ENCODE peak calls at places on chromosomes 4 and X, in six cellular contexts. S, C, B, Q, F and H are unnamed samples.

GRCh38 chrX:135985974-135986312 is 708 bp downstream of the SLC9A6 start:
- DNase-seq in Q (no peak), F (no peak), S (no peak), B (no peak), C (no peak), H (no peak)

GRCh38 chr4:85860066-85860465 is 385.1 kb downstream of the ARHGAP24 start:
- DNase-seq in F (no peak), S (no peak), B (no peak), C (peak), Q (no peak), H (no peak)

GRCh38 chr4:17497890-17498523 is 13.9 kb downstream of the QDPR start:
- DNase-seq in S (no peak), C (no peak), Q (no peak), F (no peak), B (no peak), H (no peak)

GRCh38 chrX:18951032-18951431 is 32.9 kb downstream of the PHKA2 start:
- DNase-seq in Q (no peak), C (no peak), B (no peak), F (no peak), S (no peak), H (no peak)

GRCh38 chrX:56794404-56794803 is 65.4 kb downstream of the NBDY start:
- DNase-seq in F (no peak), C (no peak), S (no peak), B (peak), Q (no peak), H (no peak)

GRCh38 chr4:141275834-141276233 is 55.1 kb downstream of the ZNF330 start:
- DNase-seq in F (no peak), Q (no peak), S (no peak), C (peak), B (no peak), H (peak)

GRCh38 chr4:173046144-173046543 is 122.5 kb upstream of the GALNT7 start:
- DNase-seq in F (no peak), Q (no peak), C (no peak), B (no peak), S (no peak), H (no peak)

GRCh38 chrX:80807606-80808159 is 2.0 kb downstream of the BRWD3 start:
- DNase-seq in Q (no peak), F (no peak), S (no peak), C (no peak), B (no peak), H (no peak)

GRCh38 chr4:122083971-122084370 is 68.2 kb upstream of the BLTP1 start:
- DNase-seq in Q (no peak), F (no peak), C (no peak), B (no peak), S (no peak), H (no peak)

GRCh38 chr4:3248811-3249661 is at the start of gene MSANTD1:
- DNase-seq in B (no peak), Q (no peak), F (no peak), C (peak), S (peak), H (no peak)

GRCh38 chrX:153766098-153766817 is 2.2 kb downstream of the PLXNB3 start:
- DNase-seq in B (peak), S (peak), C (peak), Q (no peak), F (no peak), H (peak)

GRCh38 chr4:164725066-164725465 is 28.9 kb upstream of the SMIM31 start:
- DNase-seq in F (no peak), C (no peak), S (no peak), Q (no peak), B (no peak), H (no peak)

GRCh38 chrX:7270018-7270417 is 122.1 kb upstream of the PUDP start:
- DNase-seq in B (no peak), C (no peak), Q (no peak), S (no peak), F (no peak), H (peak)

GRCh38 chr4:5883916-5884315 is 9.0 kb downstream of the CRMP1 start:
- DNase-seq in F (no peak), B (no peak), S (no peak), Q (no peak), C (no peak), H (no peak)

GRCh38 chrX:68084765-68085164 is 348.5 kb downstream of the OPHN1 start:
- DNase-seq in S (no peak), F (peak), B (no peak), Q (no peak), C (peak), H (peak)

GRCh38 chr4:123104275-123104674 is 181.9 kb upstream of the NUDT6 start:
- DNase-seq in B (no peak), Q (no peak), C (no peak), F (no peak), S (no peak), H (no peak)

GRCh38 chr4:107689912-107690587 is 30.0 kb downstream of the PAPSS1 start:
- DNase-seq in C (peak), B (no peak), F (no peak), S (no peak), Q (no peak), H (peak)

DNA sequence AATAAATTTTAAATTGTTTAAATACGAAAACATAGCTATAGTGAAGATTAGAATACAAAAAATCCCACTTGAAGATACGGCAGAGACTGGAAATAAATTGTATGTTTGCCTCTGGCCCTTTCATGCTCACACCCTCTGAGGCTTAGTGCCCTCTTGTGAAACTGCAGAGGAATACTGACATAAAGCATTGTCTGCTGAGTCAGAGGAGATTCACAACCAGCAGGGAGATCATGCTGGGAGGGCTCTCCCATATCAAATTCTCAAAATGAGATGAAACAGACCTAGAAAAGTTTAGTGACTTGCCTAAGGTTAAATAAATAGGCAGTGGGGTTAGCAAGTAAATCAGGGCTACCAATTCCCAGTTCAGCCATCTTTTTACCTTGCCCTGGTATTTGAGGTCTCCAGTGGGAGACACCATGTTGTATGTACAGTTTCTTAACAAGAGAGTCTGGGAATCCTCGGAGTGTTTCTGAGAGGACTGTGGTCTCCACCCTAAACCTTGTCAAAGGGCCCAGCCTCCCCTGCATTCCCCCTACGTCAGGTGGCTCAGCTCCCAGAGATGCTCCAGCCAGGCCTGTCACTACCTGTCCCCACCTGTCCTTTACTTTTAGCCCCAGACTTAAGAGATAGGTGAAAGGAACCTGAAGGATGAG is 581.4 kb upstream of the DIPK2B start:
- DNase-seq in S (no peak), C (peak), B (no peak), F (no peak), Q (no peak), H (no peak)
- TF ChIP-seq CTCF in S (peak), C (peak), B (peak), F (no peak), Q (no peak), H (peak)

GRCh38 chrX:37454537-37455285 is 105.5 kb downstream of the PRRG1 start:
- DNase-seq in B (no peak), Q (no peak), F (no peak), S (no peak), C (peak), H (no peak)
- TF ChIP-seq CTCF in B (no peak), Q (no peak), F (no peak), S (no peak), C (no peak), H (no peak)

GRCh38 chrX:21947671-21948070 is 7.2 kb downstream of the SMS start:
- DNase-seq in F (no peak), B (no peak), C (no peak), Q (no peak), S (no peak), H (no peak)

GRCh38 chrX:21944136-21944615 is 3.7 kb downstream of the SMS start:
- DNase-seq in F (no peak), S (no peak), C (no peak), B (no peak), Q (no peak), H (no peak)

GRCh38 chrX:21946925-21947641 is 6.6 kb downstream of the SMS start:
- DNase-seq in B (no peak), Q (no peak), C (peak), F (no peak), S (no peak), H (no peak)

GRCh38 chrX:21940356-21940829 is at the start of gene SMS:
- DNase-seq in Q (peak), S (peak), B (peak), F (peak), C (peak), H (no peak)

DNA sequence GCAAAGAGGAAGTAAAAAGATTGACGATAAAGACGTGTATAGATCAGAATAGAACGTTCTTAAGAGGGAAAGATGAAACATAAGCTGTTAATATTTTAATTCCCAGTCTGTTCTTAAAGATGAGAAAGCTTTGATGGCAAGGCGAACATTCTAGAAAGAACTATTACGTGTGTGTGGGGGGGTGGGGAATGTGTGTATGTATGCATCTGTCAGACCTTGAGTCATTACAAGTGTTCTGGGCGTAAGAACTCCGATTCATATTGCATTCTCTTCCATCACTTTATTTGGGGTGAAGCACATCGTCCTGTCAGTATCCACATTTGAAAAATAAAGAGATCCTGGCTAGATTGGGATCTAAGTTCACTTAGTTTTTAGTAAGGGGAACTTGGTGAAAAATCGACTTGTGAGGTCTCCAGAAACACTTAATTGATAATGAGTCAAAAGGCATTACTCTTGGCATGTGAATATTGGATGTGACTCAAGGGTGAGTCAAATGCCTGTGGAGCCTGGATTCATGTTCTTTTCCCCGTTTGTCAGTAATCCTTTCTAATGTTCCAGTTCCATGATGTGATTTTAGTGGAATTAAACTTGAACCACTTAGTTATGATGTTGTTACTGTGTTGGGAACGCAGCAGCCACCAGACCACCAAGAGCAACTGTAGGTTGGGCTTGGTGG is 3.1 kb downstream of the SMS start:
- DNase-seq in C (peak), F (no peak), Q (no peak), B (no peak), S (no peak), H (peak)
- TF ChIP-seq CTCF in C (no peak), F (no peak), Q (no peak), B (no peak), S (no peak), H (no peak)

DNA sequence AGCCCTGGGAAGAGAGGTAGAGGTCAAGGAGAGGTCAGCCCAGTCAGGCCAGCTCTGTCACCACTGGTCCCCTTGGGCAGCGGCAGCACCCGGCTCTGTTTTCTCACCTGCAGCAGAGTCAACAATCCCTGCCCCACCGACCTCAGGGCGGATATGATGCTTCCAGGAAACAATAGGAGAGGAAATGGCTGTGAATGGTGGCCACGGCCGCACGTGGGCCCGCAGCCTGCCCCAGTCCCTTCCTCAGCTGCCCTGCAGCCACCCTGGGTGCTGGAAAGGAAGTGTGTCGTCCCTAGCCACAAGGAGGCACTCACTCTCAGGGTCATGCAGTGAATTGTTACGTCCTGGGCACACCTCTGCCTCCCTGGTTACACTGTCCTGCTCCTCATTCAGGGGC is 92.5 kb upstream of the ENPP6 start:
- DNase-seq in C (no peak), B (peak), S (no peak), Q (peak), F (no peak), H (no peak)
- TF ChIP-seq CTCF in C (no peak), B (peak), S (no peak), Q (no peak), F (no peak), H (peak)

GRCh38 chrX:132373610-132374009 is 115.2 kb downstream of the MBNL3 start:
- DNase-seq in Q (no peak), C (no peak), B (no peak), F (no peak), S (no peak), H (no peak)

DNA sequence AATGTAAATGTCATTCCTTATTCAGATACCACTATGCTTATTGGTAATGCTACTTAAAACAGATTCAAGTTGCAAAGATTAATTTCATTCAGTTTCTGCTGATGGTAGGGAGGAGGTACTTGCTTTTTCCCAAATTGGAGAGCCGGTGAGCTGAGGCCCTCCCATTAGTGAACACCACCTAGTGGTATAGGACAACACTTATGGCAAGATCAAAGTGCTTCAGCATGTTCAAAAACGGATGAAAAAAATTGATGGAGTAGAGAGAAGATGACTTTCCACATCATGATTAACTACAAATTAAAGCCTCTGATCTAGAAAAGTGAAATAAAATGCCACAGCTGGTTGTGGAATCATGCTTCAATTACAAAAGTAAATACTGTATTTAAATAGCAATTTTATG is 112.9 kb downstream of the MBNL3 start:
- DNase-seq in Q (no peak), S (no peak), C (no peak), F (no peak), B (no peak), H (no peak)
- TF ChIP-seq CTCF in Q (peak), S (peak), C (peak), F (no peak), B (no peak), H (peak)

GRCh38 chrX:42684062-42684461 is 93.9 kb downstream of the PPP1R2C start:
- DNase-seq in S (no peak), C (no peak), B (no peak), F (no peak), Q (no peak), H (no peak)

GRCh38 chrX:42673411-42673810 is 104.6 kb downstream of the PPP1R2C start:
- DNase-seq in S (no peak), F (no peak), C (peak), Q (no peak), B (no peak), H (no peak)

GRCh38 chrX:42680651-42681050 is 97.3 kb downstream of the PPP1R2C start:
- DNase-seq in F (no peak), Q (no peak), C (peak), B (no peak), S (no peak), H (no peak)

DNA sequence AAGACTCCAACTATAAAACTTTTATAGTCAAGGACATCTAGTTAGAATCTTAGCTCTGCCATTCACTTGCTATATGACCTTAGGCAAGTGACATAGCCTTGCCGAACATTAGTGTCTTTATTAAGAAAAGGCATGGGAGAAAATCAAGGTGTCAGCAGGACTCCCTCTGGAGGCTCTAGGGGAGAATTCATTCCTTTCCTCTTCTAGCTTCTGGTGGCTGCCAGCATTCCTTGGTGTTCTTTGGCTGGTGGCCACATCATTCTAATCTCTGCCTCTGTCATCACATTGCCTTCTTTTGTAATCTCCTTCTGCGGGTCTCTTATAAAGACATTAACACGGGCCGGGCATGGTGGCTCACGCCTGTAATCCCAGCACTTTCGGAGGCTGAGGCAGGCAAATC is 99.8 kb downstream of the PPP1R2C start:
- DNase-seq in Q (no peak), C (peak), F (no peak), B (no peak), S (no peak), H (no peak)
- TF ChIP-seq CTCF in Q (no peak), C (peak), F (no peak), B (no peak), S (no peak), H (no peak)

DNA sequence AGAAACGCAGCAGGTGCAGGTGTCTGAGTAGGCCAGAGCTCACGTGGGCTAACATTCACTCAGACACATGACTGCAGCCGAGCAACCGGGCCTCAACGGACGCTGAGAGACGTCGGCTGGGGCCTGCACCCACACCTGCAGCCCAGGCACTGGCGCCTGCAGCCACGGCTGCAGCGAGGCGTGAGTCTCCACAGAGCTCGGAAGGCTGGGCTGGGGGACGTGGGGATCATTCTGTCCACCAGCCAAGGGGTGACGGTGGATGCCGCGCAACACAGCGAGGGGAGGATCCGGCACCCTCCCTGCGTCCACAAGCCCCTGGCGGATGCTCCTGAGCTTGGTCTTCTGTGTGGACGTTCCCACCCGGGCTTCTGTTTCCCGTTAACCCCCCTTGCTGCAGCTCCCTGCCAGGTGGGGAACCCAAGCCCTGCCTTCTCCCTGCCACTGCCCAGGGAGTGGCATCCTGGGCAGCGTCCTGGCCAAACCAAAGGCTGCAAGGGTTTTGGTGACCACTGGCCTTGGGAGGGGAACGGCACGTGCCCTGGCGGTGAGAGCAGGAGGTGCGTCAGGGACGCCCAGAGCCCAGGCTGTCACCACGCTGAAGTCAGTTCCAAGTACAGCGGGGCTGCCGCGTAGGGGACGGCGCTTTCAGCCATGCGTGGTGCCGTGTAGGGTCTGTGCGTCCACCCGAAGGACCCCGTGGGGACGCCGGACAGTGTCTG is 16.3 kb downstream of the PPP2R3B start:
- DNase-seq in B (no peak), F (no peak), S (no peak), C (no peak), Q (no peak), H (no peak)
- TF ChIP-seq CTCF in B (no peak), F (no peak), S (no peak), C (no peak), Q (no peak), H (no peak)

DNA sequence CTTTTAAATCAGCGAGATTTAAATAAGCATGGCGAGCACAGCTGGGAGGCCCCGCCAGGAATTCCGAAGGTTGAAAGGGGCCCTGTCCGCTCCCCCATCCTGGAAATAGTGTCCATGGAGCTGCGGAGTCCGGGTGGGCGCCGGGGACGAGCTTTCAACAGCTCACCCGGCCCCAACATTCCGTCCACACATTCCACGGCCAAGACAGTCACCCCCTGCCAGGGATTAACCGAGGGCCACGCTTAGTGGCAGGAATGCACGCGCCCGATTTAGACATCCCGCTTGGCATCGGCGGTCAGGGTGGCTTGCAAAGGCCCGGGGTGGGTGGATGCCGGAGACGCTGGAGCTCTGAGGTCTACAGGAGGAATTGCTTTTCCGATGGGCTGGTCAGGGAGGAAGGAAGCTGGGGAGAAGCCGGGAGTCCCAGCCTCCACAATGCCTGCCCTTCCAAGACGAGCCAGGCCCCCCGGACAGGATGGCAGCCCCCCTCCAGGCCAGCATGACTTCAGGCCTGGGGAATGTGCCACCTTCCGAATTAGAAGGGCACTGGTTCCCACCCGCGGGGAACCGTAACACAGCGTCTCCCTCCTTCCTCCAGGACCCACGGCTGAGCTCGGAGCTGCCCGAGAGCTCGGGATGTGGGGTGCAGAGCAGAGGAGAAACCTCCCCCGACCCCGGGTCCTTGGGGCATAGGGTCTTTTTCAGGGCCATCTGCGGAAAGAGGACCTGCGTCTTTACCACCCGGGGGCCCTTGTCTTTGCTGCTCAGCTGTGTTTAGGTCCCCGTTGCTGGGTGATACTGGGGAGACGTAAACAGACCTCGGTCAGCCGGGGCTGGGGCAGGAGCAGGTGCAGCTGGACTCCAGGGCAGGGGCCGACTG is 26.9 kb upstream of the PPP2R3B start:
- DNase-seq in C (peak), F (no peak), S (no peak), Q (no peak), B (no peak), H (no peak)
- TF ChIP-seq CTCF in C (no peak), F (no peak), S (no peak), Q (no peak), B (no peak), H (peak)

DNA sequence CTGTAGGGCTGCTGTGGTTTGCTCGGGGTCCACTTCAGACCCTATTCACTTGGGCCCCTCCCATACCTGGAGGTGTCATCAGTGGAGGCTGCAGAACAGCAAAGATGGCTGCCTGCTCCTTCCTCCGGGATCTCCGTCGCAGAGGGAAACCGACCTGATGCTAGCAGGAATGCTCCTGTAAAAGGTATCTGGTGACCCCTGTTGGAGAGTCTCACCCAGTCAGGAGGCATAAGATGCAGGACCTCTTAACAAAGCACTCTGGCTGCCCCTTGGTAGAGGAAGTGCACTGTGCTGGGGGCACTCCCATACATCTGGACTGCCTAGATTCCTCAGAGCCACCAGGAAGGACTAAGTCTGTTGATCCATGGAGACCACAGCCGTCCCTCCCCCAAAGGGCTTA is 296.9 kb downstream of the GRID2 start:
- DNase-seq in Q (no peak), C (no peak), F (no peak), S (no peak), B (no peak), H (no peak)
- TF ChIP-seq CTCF in Q (no peak), C (no peak), F (no peak), S (no peak), B (no peak), H (no peak)